ENCODE peak calls at places on chromosome 22, in four cellular contexts. Y is ureter, S is non-pigmented ciliary epithelial cell, I is mammary epithelial cell. Z is an unnamed sample.

GRCh38 chr22:36294801-36295200 is 41.9 kb downstream of the APOL1 start:
- DNase-seq in I (no peak), S (no peak), Y (no peak), Z (no peak)

GRCh38 chr22:38924197-38924952 is 33.0 kb upstream of the APOBEC3A start:
- DNase-seq in I (peak), Y (peak), S (peak), Z (peak)

GRCh38 chr22:37493979-37494378 is 7.8 kb upstream of the MFNG start:
- DNase-seq in Y (no peak), S (no peak), I (no peak), Z (no peak)

GRCh38 chr22:36329217-36330078 is 58.3 kb downstream of the MYH9 start:
- DNase-seq in I (peak), Y (peak), S (peak), Z (peak)

GRCh38 chr22:47632646-47633045 is 870.2 kb downstream of the TBC1D22A start:
- DNase-seq in I (no peak), S (no peak), Y (no peak), Z (no peak)

GRCh38 chr22:49260681-49261580 is 566.7 kb downstream of the BRD1 start:
- DNase-seq in S (no peak), Y (no peak), I (no peak), Z (peak)

GRCh38 chr22:23233084-23233501 is 52.8 kb downstream of the BCR start:
- DNase-seq in Y (no peak), I (no peak), S (no peak), Z (no peak)

GRCh38 chr22:26714971-26715370 is 57.6 kb downstream of the MIAT start:
- DNase-seq in I (no peak), Y (no peak), S (no peak), Z (no peak)

GRCh38 chr22:42856179-42856864 is 751 bp downstream of the ARFGAP3 start:
- DNase-seq in I (no peak), Y (peak), S (no peak), Z (peak)

GRCh38 chr22:45413368-45414211 is at the start of the genes RIBC2 and SMC1B:
- DNase-seq in Y (peak), I (peak), S (peak), Z (no peak)

GRCh38 chr22:30747493-30747892 is 52.8 kb downstream of the OSBP2 start:
- DNase-seq in Y (no peak), S (no peak), I (no peak), Z (no peak)

GRCh38 chr22:38733329-38734202 is 22.2 kb downstream of the SUN2 start:
- DNase-seq in Y (no peak), S (no peak), I (no peak), Z (no peak)

GRCh38 chr22:46099740-46100139 is 50.6 kb upstream of the PPARA start:
- DNase-seq in I (no peak), Y (no peak), S (no peak), Z (no peak)

GRCh38 chr22:23066200-23067022 is 3.9 kb upstream of the GNAZ start:
- DNase-seq in Y (peak), S (no peak), I (no peak), Z (peak)

GRCh38 chr22:46946383-46946965 is 184.0 kb downstream of the TBC1D22A start:
- DNase-seq in Y (no peak), S (no peak), I (no peak), Z (no peak)

GRCh38 chr22:31912402-31912733 is 32.0 kb upstream of the YWHAH start:
- DNase-seq in Y (no peak), I (no peak), S (no peak), Z (no peak)

GRCh38 chr22:27490080-27490479 is 311.5 kb downstream of the MN1 start:
- DNase-seq in S (no peak), I (no peak), Y (no peak), Z (no peak)

Z was measured in coronary artery.